ENCODE peak calls at places on chromosome 2, in seven cellular contexts. R is neural crest cell; Q is NCI-H510A treated with DMSO at 0.1 percent for 48 hours; W is frontal cortex; V is stimulated activated CD4-positive, alpha-beta T cell treated with anti-CD3 and anti-CD28 coated beads, Interleukin-1b, Interleukin-23, amount 100 ng/mL, for 48 hours; A is stimulated activated CD8-positive, alpha-beta memory T cell treated with anti-CD3 and anti-CD28 coated beads, Interleukin-12 subunit alpha, Interleukin-12 subunit beta, amount 100 ng/mL, for 4 hours; H is activated T-helper 2 cell treated with anti-CD3 and anti-CD28 coated beads, Interferon-gamma antibody, Interleukin-2, Interleukin-4, amounts not matched to agents 10 μg/mL and 5 μg/mL and 100 μg/mL, durations not matched to agents 14 hours and 24 hours and 36 hours. E is an unnamed sample.

GRCh38 chr2:99484205-99484604 is 5.6 kb downstream of the REV1 start:
- DNase-seq in R (no peak), Q (no peak), W (no peak), V (no peak), A (no peak), H (no peak), E (no peak)

GRCh38 chr2:180324191-180324590 is 317.1 kb upstream of the CWC22 start:
- DNase-seq in R (no peak), Q (no peak), W (no peak), V (no peak), A (no peak), H (no peak), E (no peak)

GRCh38 chr2:236764716-236765115 is 195.1 kb downstream of the ACKR3 start:
- DNase-seq in R (no peak), Q (no peak), W (no peak), V (no peak), A (no peak), H (no peak), E (no peak)

GRCh38 chr2:235936493-235936892 is 231.7 kb downstream of the GBX2 start:
- DNase-seq in R (no peak), Q (no peak), W (no peak), V (no peak), A (no peak), H (no peak), E (no peak)

GRCh38 chr2:230873670-230874401 is 9.1 kb downstream of the ITM2C start:
- DNase-seq in R (no peak), Q (no peak), W (no peak), V (no peak), A (no peak), H (no peak), E (no peak)

GRCh38 chr2:12507295-12507694 is 209.4 kb upstream of the TRIB2 start:
- DNase-seq in R (no peak), Q (peak), W (no peak), V (peak), A (peak), H (peak), E (peak)

GRCh38 chr2:219406861-219407230 is 11.3 kb upstream of the DES start:
- DNase-seq in R (no peak), Q (no peak), W (no peak), V (no peak), A (no peak), H (no peak), E (no peak)

GRCh38 chr2:8500124-8501054 is 181.5 kb upstream of the ID2 start:
- DNase-seq in R (no peak), Q (peak), W (no peak), V (no peak), A (no peak), H (no peak), E (no peak)

GRCh38 chr2:173547493-173547892 is 192.8 kb downstream of the CDCA7 start:
- DNase-seq in R (no peak), Q (no peak), W (no peak), V (no peak), A (no peak), H (no peak), E (no peak)

GRCh38 chr2:236088368-236089057 is 79.7 kb downstream of the GBX2 start:
- DNase-seq in R (no peak), Q (no peak), W (no peak), V (no peak), A (no peak), H (no peak), E (no peak)

GRCh38 chr2:196233033-196233807 is 61.8 kb upstream of the STK17B start:
- DNase-seq in R (no peak), Q (peak), W (no peak), V (no peak), A (no peak), H (no peak), E (peak)

GRCh38 chr2:6580982-6581381 is 284.7 kb downstream of the CMPK2 start:
- DNase-seq in R (no peak), Q (no peak), W (no peak), V (no peak), A (no peak), H (no peak), E (no peak)

GRCh38 chr2:227871375-227871788 is at the start of gene DAW1:
- DNase-seq in R (peak), Q (peak), W (peak), V (peak), A (no peak), H (peak), E (no peak)

GRCh38 chr2:201964631-201965206 is 68.9 kb upstream of the FZD7 start:
- DNase-seq in R (no peak), Q (peak), W (no peak), V (peak), A (no peak), H (no peak), E (peak)

GRCh38 chr2:149166958-149167810 is 128.7 kb downstream of the LYPD6B start:
- DNase-seq in R (no peak), Q (no peak), W (no peak), V (peak), A (peak), H (peak), E (no peak)

GRCh38 chr2:24731040-24731439 is 62.2 kb downstream of the PTRHD1 start:
- DNase-seq in R (no peak), Q (no peak), W (no peak), V (no peak), A (no peak), H (no peak), E (peak)

GRCh38 chr2:201116959-201117734 is 1.2 kb downstream of the CFLAR start:
- DNase-seq in R (no peak), Q (peak), W (peak), V (no peak), A (no peak), H (peak), E (peak)

GRCh38 chr2:121205321-121205942 is 79.6 kb downstream of the TFCP2L1 start:
- DNase-seq in R (no peak), Q (no peak), W (no peak), V (no peak), A (no peak), H (no peak), E (no peak)

GRCh38 chr2:10003206-10004125 is 39.9 kb upstream of the KLF11 start:
- DNase-seq in R (no peak), Q (no peak), W (no peak), V (no peak), A (no peak), H (no peak), E (no peak)

GRCh38 chr2:150679456-150680120 is 192.1 kb upstream of the RND3 start:
- DNase-seq in R (no peak), Q (no peak), W (no peak), V (no peak), A (no peak), H (no peak), E (no peak)

GRCh38 chr2:169961911-169962310 is 134.7 kb downstream of the UBR3 start:
- DNase-seq in R (no peak), Q (no peak), W (no peak), V (no peak), A (no peak), H (no peak), E (no peak)

GRCh38 chr2:169945515-169945914 is 118.3 kb downstream of the UBR3 start:
- DNase-seq in R (no peak), Q (no peak), W (no peak), V (no peak), A (no peak), H (no peak), E (no peak)

GRCh38 chr2:202122975-202123765 is 50.1 kb downstream of the KIAA2012 start:
- DNase-seq in R (peak), Q (no peak), W (no peak), V (no peak), A (no peak), H (no peak), E (no peak)

E was measured in SK-N-MC.